ENCODE peak calls at places on chromosomes 13 and 19, in six cellular contexts. E, Y, R, L, Q and U are unnamed samples. For H3K27me3, the result is how much of the 10 kb centered on the place peaks cover.

GRCh38 chr19:2080336-2080988 is 15.7 kb downstream of the MOB3A start:
- DNase-seq in E (no peak), Y (no peak), R (peak), L (no peak), Q (no peak), U (no peak)

GRCh38 chr19:33302974-33303790 is 848 bp upstream of the CEBPA start:
- DNase-seq in E (peak), Y (no peak), R (peak), L (peak), Q (peak), U (no peak)

GRCh38 chr13:34748078-34748477 is 194.0 kb upstream of the NBEA start:
- DNase-seq in E (peak), Y (no peak), R (no peak), L (no peak), Q (peak), U (peak)

GRCh38 chr19:1837625-1838105 is 10.6 kb downstream of the REXO1 start:
- DNase-seq in E (peak), Y (no peak), R (peak), L (peak), Q (no peak), U (no peak)

GRCh38 chr19:27955484-27955883 is 1257.5 kb downstream of the UQCRFS1 start:
- DNase-seq in E (no peak), Y (no peak), R (no peak), L (no peak), Q (no peak), U (no peak)

GRCh38 chr13:27969073-27969865 is at the start of gene CDX2:
- DNase-seq in E (peak), Y (peak), R (no peak), L (no peak), Q (no peak), U (no peak)

GRCh38 chr19:2607712-2608601 is 94.5 kb downstream of the GNG7 start:
- DNase-seq in E (peak), Y (no peak), R (peak), L (peak), Q (no peak), U (no peak)

GRCh38 chr19:30557927-30558557 is 185.9 kb downstream of the ZNF536 start:
- DNase-seq in E (no peak), Y (no peak), R (no peak), L (no peak), Q (no peak), U (no peak)

GRCh38 chr13:50708461-50708860 is 135.0 kb downstream of the DLEU7 start:
- DNase-seq in E (no peak), Y (no peak), R (no peak), L (no peak), Q (no peak), U (no peak)

GRCh38 chr19:38394488-38394887 is 6.0 kb downstream of the SPRED3 start:
- DNase-seq in E (no peak), Y (no peak), R (peak), L (peak), Q (no peak), U (no peak)

GRCh38 chr19:51354742-51355148 is 11.4 kb downstream of the ETFB start:
- DNase-seq in E (no peak), Y (no peak), R (no peak), L (peak), Q (no peak), U (no peak)

GRCh38 chr13:94198666-94199065 is 280.8 kb downstream of the DCT start:
- DNase-seq in E (no peak), Y (no peak), R (no peak), L (no peak), Q (no peak), U (no peak)

GRCh38 chr13:44575741-44576395 is at the start of gene TSC22D1:
- DNase-seq in E (peak), Y (no peak), R (peak), L (peak), Q (peak), U (no peak)

GRCh38 chr13:98222816-98223215 is 45.7 kb upstream of the RNF113B start:
- DNase-seq in E (no peak), Y (no peak), R (no peak), L (no peak), Q (no peak), U (no peak)
- H3K27me3 ChIP-seq in E (under half), Y (under half), R (under half), L (under half), Q (under half), U (under half)

GRCh38 chr13:99973163-99973785 is 1.7 kb upstream of the ZIC5 start:
- DNase-seq in E (no peak), Y (no peak), R (no peak), L (no peak), Q (no peak), U (no peak)
- H3K27me3 ChIP-seq in E (half or more), Y (half or more), R (half or more), L (half or more), Q (half or more), U (half or more)

GRCh38 chr19:16022251-16022650 is 54.0 kb upstream of the TPM4 start:
- DNase-seq in E (no peak), Y (no peak), R (peak), L (no peak), Q (no peak), U (no peak)

GRCh38 chr19:16021796-16022195 is 54.5 kb upstream of the TPM4 start:
- DNase-seq in E (no peak), Y (no peak), R (no peak), L (no peak), Q (no peak), U (no peak)

GRCh38 chr19:16024266-16025107 is 51.8 kb upstream of the TPM4 start:
- DNase-seq in E (no peak), Y (no peak), R (peak), L (no peak), Q (no peak), U (no peak)

GRCh38 chr19:16023558-16023915 is 52.8 kb upstream of the TPM4 start:
- DNase-seq in E (no peak), Y (no peak), R (peak), L (no peak), Q (no peak), U (no peak)

GRCh38 chr19:16022681-16023557 is 53.4 kb upstream of the TPM4 start:
- DNase-seq in E (no peak), Y (no peak), R (peak), L (no peak), Q (no peak), U (no peak)
- H3K27me3 ChIP-seq in E (under half), Y (under half), R (under half), L (under half), Q (under half), U (under half)

GRCh38 chr13:98303858-98304257 is 126.8 kb upstream of the RNF113B start:
- DNase-seq in E (no peak), Y (no peak), R (no peak), L (no peak), Q (no peak), U (no peak)
- H3K27me3 ChIP-seq in E (under half), Y (under half), R (under half), L (under half), Q (under half), U (under half)

DNA sequence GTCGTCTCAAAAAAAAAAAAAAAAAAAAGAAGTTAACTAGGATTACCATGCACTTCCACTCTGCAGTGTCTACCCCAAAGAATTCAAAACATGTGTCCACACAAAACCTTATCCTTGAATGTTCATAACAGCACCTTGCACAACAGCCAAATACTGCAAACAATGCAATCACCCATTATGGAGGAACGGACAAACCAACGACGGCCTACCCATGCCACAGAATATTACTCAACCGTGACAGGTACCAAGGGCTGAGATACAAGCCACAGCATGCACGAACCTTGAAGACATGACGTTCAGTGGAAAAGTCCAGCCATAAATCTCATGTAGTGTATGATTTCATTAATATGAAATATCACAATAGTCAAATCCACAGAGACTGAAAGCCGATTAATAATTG is 3.0 kb upstream of the SHISA7 start:
- DNase-seq in E (no peak), Y (no peak), R (no peak), L (no peak), Q (no peak), U (no peak)
- H3K27me3 ChIP-seq in E (half or more), Y (half or more), R (under half), L (under half), Q (under half), U (under half)

GRCh38 chr13:73767191-73767741 is 366.9 kb downstream of the KLF12 start:
- DNase-seq in E (no peak), Y (no peak), R (no peak), L (peak), Q (no peak), U (no peak)

GRCh38 chr13:73777134-73777533 is 357.1 kb downstream of the KLF12 start:
- DNase-seq in E (no peak), Y (no peak), R (no peak), L (no peak), Q (no peak), U (no peak)

GRCh38 chr13:73767747-73768315 is 366.4 kb downstream of the KLF12 start:
- DNase-seq in E (no peak), Y (no peak), R (no peak), L (peak), Q (no peak), U (no peak)

GRCh38 chr13:73776137-73776785 is 357.9 kb downstream of the KLF12 start:
- DNase-seq in E (no peak), Y (no peak), R (no peak), L (no peak), Q (no peak), U (no peak)

GRCh38 chr13:73772449-73773186 is 361.6 kb downstream of the KLF12 start:
- DNase-seq in E (no peak), Y (no peak), R (no peak), L (no peak), Q (no peak), U (no peak)
- H3K27me3 ChIP-seq in E (under half), Y (under half), R (under half), L (under half), Q (under half), U (under half)